ENCODE peak calls at places on chromosomes 1 and 21, in five cellular contexts. One of them, this sample, is unnamed.

GRCh38 chr1:156391145-156391677 is 22.2 kb downstream of the RHBG start:
- DNase-seq in mesenchymal stem cell: no peak
- DNase-seq in neuronal stem cell: no peak
- DNase-seq in H1: no peak
- DNase-seq in IMR-90: no peak
- DNase-seq in this sample: no peak

GRCh38 chr1:37477946-37478345 is 3.6 kb downstream of the ZC3H12A start:
- DNase-seq in mesenchymal stem cell: no peak
- DNase-seq in neuronal stem cell: no peak
- DNase-seq in IMR-90: no peak
- DNase-seq in H1: no peak
- DNase-seq in this sample: no peak

GRCh38 chr1:46175243-46175642 is 356 bp downstream of the TSPAN1 start:
- DNase-seq in IMR-90: no peak
- DNase-seq in mesenchymal stem cell: no peak
- DNase-seq in neuronal stem cell: no peak
- DNase-seq in H1: no peak
- DNase-seq in this sample: no peak

GRCh38 chr1:24963943-24964677 is 34.0 kb upstream of the RUNX3 start:
- DNase-seq in neuronal stem cell: no peak
- DNase-seq in H1: no peak
- DNase-seq in mesenchymal stem cell: no peak
- DNase-seq in IMR-90: no peak
- DNase-seq in this sample: no peak

GRCh38 chr21:17370750-17371325 is 142.0 kb upstream of the CXADR start:
- DNase-seq in neuronal stem cell: no peak
- DNase-seq in H1: no peak
- DNase-seq in mesenchymal stem cell: no peak
- DNase-seq in IMR-90: no peak
- DNase-seq in this sample: no peak

GRCh38 chr1:161954050-161954449 is 69.6 kb downstream of the OLFML2B start:
- DNase-seq in H1: no peak
- DNase-seq in IMR-90: no peak
- DNase-seq in neuronal stem cell: no peak
- DNase-seq in mesenchymal stem cell: no peak
- DNase-seq in this sample: no peak

GRCh38 chr1:53583021-53583902 is 124.1 kb downstream of the DMRTB1 start:
- DNase-seq in mesenchymal stem cell: peak
- DNase-seq in H1: no peak
- DNase-seq in neuronal stem cell: no peak
- DNase-seq in IMR-90: peak
- DNase-seq in this sample: no peak

GRCh38 chr21:44418876-44419230 is 36.5 kb upstream of the LRRC3 start:
- DNase-seq in neuronal stem cell: no peak
- DNase-seq in H1: no peak
- DNase-seq in IMR-90: no peak
- DNase-seq in mesenchymal stem cell: no peak
- DNase-seq in this sample: no peak

GRCh38 chr21:46295996-46296752 is 10.0 kb downstream of the YBEY start:
- DNase-seq in mesenchymal stem cell: no peak
- DNase-seq in IMR-90: peak
- DNase-seq in neuronal stem cell: no peak
- DNase-seq in H1: no peak
- DNase-seq in this sample: no peak

GRCh38 chr21:44872568-44873355 is 728 bp downstream of the PTTG1IP start:
- DNase-seq in mesenchymal stem cell: peak
- DNase-seq in neuronal stem cell: peak
- DNase-seq in IMR-90: peak
- DNase-seq in H1: no peak
- DNase-seq in this sample: peak

GRCh38 chr1:193537266-193538003 is 351.0 kb upstream of the B3GALT2 start:
- DNase-seq in IMR-90: no peak
- DNase-seq in neuronal stem cell: no peak
- DNase-seq in H1: no peak
- DNase-seq in mesenchymal stem cell: peak
- DNase-seq in this sample: peak

GRCh38 chr21:31235671-31236450 is 108.2 kb downstream of the TIAM1 start:
- DNase-seq in H1: no peak
- DNase-seq in neuronal stem cell: no peak
- DNase-seq in IMR-90: no peak
- DNase-seq in mesenchymal stem cell: no peak
- DNase-seq in this sample: peak

GRCh38 chr1:62040973-62041372 is 153.7 kb upstream of the L1TD1 start:
- DNase-seq in H1: no peak
- DNase-seq in neuronal stem cell: no peak
- DNase-seq in IMR-90: no peak
- DNase-seq in mesenchymal stem cell: no peak
- DNase-seq in this sample: no peak

GRCh38 chr21:38524168-38525153 is 26.2 kb upstream of the ERG start:
- DNase-seq in IMR-90: no peak
- DNase-seq in H1: no peak
- DNase-seq in mesenchymal stem cell: no peak
- DNase-seq in neuronal stem cell: no peak
- DNase-seq in this sample: no peak

GRCh38 chr1:81549588-81550127 is 251.1 kb upstream of the ADGRL2 start:
- DNase-seq in neuronal stem cell: no peak
- DNase-seq in H1: no peak
- DNase-seq in mesenchymal stem cell: peak
- DNase-seq in IMR-90: peak
- DNase-seq in this sample: peak

GRCh38 chr1:53370369-53370961 is 42.6 kb upstream of the LRP8 start:
- DNase-seq in H1: no peak
- DNase-seq in mesenchymal stem cell: no peak
- DNase-seq in neuronal stem cell: no peak
- DNase-seq in IMR-90: no peak
- DNase-seq in this sample: no peak

GRCh38 chr1:201746156-201746555 is 82.8 kb upstream of the IPO9 start:
- DNase-seq in mesenchymal stem cell: no peak
- DNase-seq in IMR-90: no peak
- DNase-seq in H1: no peak
- DNase-seq in neuronal stem cell: no peak
- DNase-seq in this sample: no peak

GRCh38 chr1:8378202-8378601 is 60.3 kb downstream of the SLC45A1 start:
- DNase-seq in neuronal stem cell: no peak
- DNase-seq in H1: no peak
- DNase-seq in mesenchymal stem cell: peak
- DNase-seq in IMR-90: peak
- DNase-seq in this sample: no peak

DNA sequence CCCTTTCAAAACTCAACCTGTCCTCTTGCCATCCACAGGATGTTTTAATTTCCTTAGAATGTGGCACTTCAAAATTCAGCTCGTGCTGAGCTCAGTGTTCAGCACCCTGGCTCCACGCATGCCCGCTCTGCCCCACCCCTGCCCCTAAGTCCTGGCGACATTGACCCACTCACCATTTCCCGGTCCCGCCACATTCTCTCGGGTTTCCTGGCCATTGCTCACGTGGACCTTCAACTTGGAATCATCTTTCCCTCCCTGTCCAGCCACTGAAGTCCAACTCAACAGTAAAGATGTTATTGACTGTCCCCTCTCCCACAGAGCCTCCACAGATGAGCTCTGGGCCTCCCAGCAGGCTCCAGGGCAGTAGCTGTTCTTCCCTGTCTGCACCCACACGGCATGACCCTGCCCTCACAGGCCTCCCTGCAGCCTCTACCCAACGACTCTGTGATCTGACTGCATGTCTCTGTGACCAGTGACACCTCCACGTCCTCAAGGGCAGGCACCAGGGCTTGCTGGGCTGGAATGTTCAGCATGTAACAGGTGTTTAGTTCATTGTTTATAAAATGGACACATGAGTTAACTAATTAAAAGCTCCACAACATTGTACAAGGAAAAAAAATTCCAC is 53.8 kb downstream of the ITPKB start:
- DNase-seq in IMR-90: no peak
- DNase-seq in H1: no peak
- DNase-seq in neuronal stem cell: no peak
- DNase-seq in mesenchymal stem cell: no peak
- DNase-seq in this sample: no peak
- H3K4ac ChIP-seq in IMR-90: no peak
- H3K4ac ChIP-seq in H1: peak
- H3K4ac ChIP-seq in neuronal stem cell: no peak
- H3K4ac ChIP-seq in mesenchymal stem cell: no peak
- H3K4ac ChIP-seq in this sample: no peak

GRCh38 chr21:35933466-35933865 is 126.9 kb downstream of the SETD4 start:
- DNase-seq in IMR-90: peak
- DNase-seq in neuronal stem cell: no peak
- DNase-seq in mesenchymal stem cell: peak
- DNase-seq in H1: no peak
- DNase-seq in this sample: peak
- H3K4me3 ChIP-seq in IMR-90: no peak
- H3K4me3 ChIP-seq in neuronal stem cell: no peak
- H3K4me3 ChIP-seq in mesenchymal stem cell: no peak
- H3K4me3 ChIP-seq in H1: no peak
- H3K4me3 ChIP-seq in this sample: no peak

GRCh38 chr1:93447481-93448291 is at the start of gene FNBP1L:
- DNase-seq in neuronal stem cell: peak
- DNase-seq in IMR-90: peak
- DNase-seq in H1: no peak
- DNase-seq in mesenchymal stem cell: peak
- DNase-seq in this sample: peak
- H4K91ac ChIP-seq in neuronal stem cell: peak
- H4K91ac ChIP-seq in IMR-90: peak
- H4K91ac ChIP-seq in H1: peak
- H4K91ac ChIP-seq in mesenchymal stem cell: peak
- H4K91ac ChIP-seq in this sample: peak

GRCh38 chr1:183331095-183331742 is 87.0 kb downstream of the NMNAT2 start:
- DNase-seq in mesenchymal stem cell: no peak
- DNase-seq in IMR-90: no peak
- DNase-seq in H1: no peak
- DNase-seq in neuronal stem cell: peak
- DNase-seq in this sample: peak

GRCh38 chr1:183328371-183328770 is 89.8 kb downstream of the NMNAT2 start:
- DNase-seq in H1: no peak
- DNase-seq in mesenchymal stem cell: no peak
- DNase-seq in IMR-90: no peak
- DNase-seq in neuronal stem cell: no peak
- DNase-seq in this sample: peak

GRCh38 chr1:183327429-183328290 is 90.5 kb downstream of the NMNAT2 start:
- DNase-seq in H1: no peak
- DNase-seq in mesenchymal stem cell: no peak
- DNase-seq in IMR-90: no peak
- DNase-seq in neuronal stem cell: no peak
- DNase-seq in this sample: no peak

GRCh38 chr1:183330335-183330734 is 87.8 kb downstream of the NMNAT2 start:
- DNase-seq in neuronal stem cell: no peak
- DNase-seq in mesenchymal stem cell: no peak
- DNase-seq in IMR-90: no peak
- DNase-seq in H1: no peak
- DNase-seq in this sample: no peak
- H3K4ac ChIP-seq in neuronal stem cell: no peak
- H3K4ac ChIP-seq in mesenchymal stem cell: no peak
- H3K4ac ChIP-seq in IMR-90: no peak
- H3K4ac ChIP-seq in H1: no peak
- H3K4ac ChIP-seq in this sample: peak

GRCh38 chr1:29460211-29460610 is 223.9 kb downstream of the PTPRU start:
- DNase-seq in neuronal stem cell: no peak
- DNase-seq in H1: no peak
- DNase-seq in IMR-90: no peak
- DNase-seq in mesenchymal stem cell: no peak
- DNase-seq in this sample: no peak

GRCh38 chr1:29458737-29459550 is 222.6 kb downstream of the PTPRU start:
- DNase-seq in IMR-90: no peak
- DNase-seq in H1: no peak
- DNase-seq in mesenchymal stem cell: no peak
- DNase-seq in neuronal stem cell: no peak
- DNase-seq in this sample: no peak

GRCh38 chr1:29459551-29459945 is 223.2 kb downstream of the PTPRU start:
- DNase-seq in H1: no peak
- DNase-seq in IMR-90: no peak
- DNase-seq in neuronal stem cell: no peak
- DNase-seq in mesenchymal stem cell: no peak
- DNase-seq in this sample: no peak

GRCh38 chr1:29462096-29462495 is 225.8 kb downstream of the PTPRU start:
- DNase-seq in neuronal stem cell: no peak
- DNase-seq in mesenchymal stem cell: no peak
- DNase-seq in IMR-90: no peak
- DNase-seq in H1: no peak
- DNase-seq in this sample: no peak

DNA sequence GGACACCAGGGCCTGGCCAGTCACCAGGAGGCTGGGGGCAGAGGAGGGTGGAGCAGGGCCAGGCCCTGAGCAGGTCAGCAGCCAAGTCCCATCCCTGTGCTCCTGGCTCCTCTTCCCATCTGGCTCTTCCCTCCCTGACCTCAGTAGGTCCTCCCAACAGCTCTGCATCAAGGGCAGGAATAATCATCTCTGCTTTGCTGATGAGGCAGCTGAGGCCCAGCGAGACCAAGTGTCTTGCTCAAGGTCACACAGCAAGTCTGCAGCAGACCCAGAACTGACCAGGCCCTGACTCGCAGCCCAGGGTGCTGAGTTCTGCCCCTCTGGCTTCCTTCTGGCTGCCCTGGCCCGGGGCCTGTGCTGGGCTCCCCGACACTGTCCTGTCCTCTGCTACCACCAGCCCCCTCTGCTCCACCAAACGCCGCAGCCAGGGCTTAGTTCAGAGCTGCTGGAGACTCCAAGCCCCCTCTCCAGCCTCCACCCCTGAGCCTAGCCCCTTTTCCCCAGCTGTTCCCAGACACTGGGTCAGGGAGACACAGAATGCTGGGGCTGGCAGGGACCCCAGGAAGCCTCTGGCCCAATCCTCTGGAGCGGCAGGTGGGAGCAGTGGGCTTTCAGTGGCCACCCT is 224.9 kb downstream of the PTPRU start:
- DNase-seq in mesenchymal stem cell: no peak
- DNase-seq in neuronal stem cell: no peak
- DNase-seq in H1: no peak
- DNase-seq in IMR-90: no peak
- DNase-seq in this sample: no peak
- H3K4me3 ChIP-seq in mesenchymal stem cell: no peak
- H3K4me3 ChIP-seq in neuronal stem cell: no peak
- H3K4me3 ChIP-seq in H1: no peak
- H3K4me3 ChIP-seq in IMR-90: no peak
- H3K4me3 ChIP-seq in this sample: no peak